ENCODE peak calls at places on chromosomes 6 and 20, in five cellular contexts. One of them, this sample, is unnamed.

GRCh38 chr20:15916623-15917022 is 656.6 kb downstream of the KIF16B start:
- DNase-seq in ovary: no peak
- DNase-seq in heart right ventricle: no peak
- DNase-seq in RWPE1: no peak
- DNase-seq in PC-3: peak
- DNase-seq in this sample: no peak

GRCh38 chr20:17859616-17860232 is 108.9 kb downstream of the SNX5 start:
- DNase-seq in ovary: no peak
- DNase-seq in heart right ventricle: peak
- DNase-seq in RWPE1: no peak
- DNase-seq in PC-3: no peak
- DNase-seq in this sample: no peak

GRCh38 chr20:13995086-13995665 is at the start of gene MACROD2:
- DNase-seq in ovary: peak
- DNase-seq in heart right ventricle: peak
- DNase-seq in RWPE1: peak
- DNase-seq in PC-3: peak
- DNase-seq in this sample: peak

GRCh38 chr6:154457046-154457713 is 53.3 kb downstream of the CNKSR3 start:
- DNase-seq in ovary: no peak
- DNase-seq in heart right ventricle: no peak
- DNase-seq in RWPE1: peak
- DNase-seq in PC-3: no peak
- DNase-seq in this sample: peak

GRCh38 chr6:159693894-159694545 is 979 bp upstream of the SOD2 start:
- DNase-seq in ovary: peak
- DNase-seq in heart right ventricle: peak
- DNase-seq in RWPE1: peak
- DNase-seq in PC-3: peak
- DNase-seq in this sample: peak

GRCh38 chr6:161272600-161273355 is 1.1 kb downstream of the AGPAT4 start:
- DNase-seq in ovary: peak
- DNase-seq in heart right ventricle: peak
- DNase-seq in RWPE1: peak
- DNase-seq in PC-3: no peak
- DNase-seq in this sample: peak

GRCh38 chr6:42075159-42075838 is 25.0 kb downstream of the TAF8 start:
- DNase-seq in ovary: peak
- DNase-seq in heart right ventricle: peak
- DNase-seq in RWPE1: peak
- DNase-seq in PC-3: peak
- DNase-seq in this sample: peak

GRCh38 chr6:4446982-4447381 is 311.6 kb upstream of the ECI2 start:
- DNase-seq in ovary: no peak
- DNase-seq in heart right ventricle: no peak
- DNase-seq in RWPE1: no peak
- DNase-seq in PC-3: peak
- DNase-seq in this sample: peak

GRCh38 chr20:37803476-37804307 is 99.2 kb upstream of the VSTM2L start:
- DNase-seq in ovary: no peak
- DNase-seq in heart right ventricle: no peak
- DNase-seq in RWPE1: no peak
- DNase-seq in PC-3: no peak
- DNase-seq in this sample: no peak

GRCh38 chr20:2386516-2387179 is 5.9 kb downstream of the TGM6 start:
- DNase-seq in ovary: no peak
- DNase-seq in heart right ventricle: no peak
- DNase-seq in RWPE1: peak
- DNase-seq in PC-3: no peak
- DNase-seq in this sample: peak

GRCh38 chr6:149433405-149433804 is 33.3 kb downstream of the SUMO4 start:
- DNase-seq in ovary: no peak
- DNase-seq in heart right ventricle: no peak
- DNase-seq in RWPE1: no peak
- DNase-seq in PC-3: no peak
- DNase-seq in this sample: no peak

GRCh38 chr20:44678247-44678646 is 26.7 kb upstream of the ADA start:
- DNase-seq in ovary: no peak
- DNase-seq in heart right ventricle: no peak
- DNase-seq in RWPE1: peak
- DNase-seq in PC-3: no peak
- DNase-seq in this sample: no peak

GRCh38 chr6:117540670-117541069 is 58.2 kb downstream of the DCBLD1 start:
- DNase-seq in ovary: no peak
- DNase-seq in heart right ventricle: no peak
- DNase-seq in RWPE1: peak
- DNase-seq in PC-3: peak
- DNase-seq in this sample: no peak

GRCh38 chr20:47854687-47855212 is 69.5 kb upstream of the SULF2 start:
- DNase-seq in ovary: no peak
- DNase-seq in heart right ventricle: no peak
- DNase-seq in RWPE1: peak
- DNase-seq in PC-3: peak
- DNase-seq in this sample: peak

GRCh38 chr6:33343953-33344611 is 26.5 kb upstream of the ZBTB22 start:
- DNase-seq in ovary: no peak
- DNase-seq in heart right ventricle: no peak
- DNase-seq in RWPE1: no peak
- DNase-seq in PC-3: no peak
- DNase-seq in this sample: no peak

GRCh38 chr20:10319855-10320254 is 101.2 kb downstream of the SNAP25 start:
- DNase-seq in ovary: no peak
- DNase-seq in heart right ventricle: no peak
- DNase-seq in RWPE1: no peak
- DNase-seq in PC-3: no peak
- DNase-seq in this sample: no peak
- H3K27ac ChIP-seq in ovary: no peak
- H3K27ac ChIP-seq in heart right ventricle: no peak
- H3K27ac ChIP-seq in RWPE1: no peak
- H3K27ac ChIP-seq in PC-3: no peak
- H3K27ac ChIP-seq in this sample: no peak

GRCh38 chr6:26087284-26088115 is at the start of gene HFE:
- DNase-seq in ovary: peak
- DNase-seq in heart right ventricle: peak
- DNase-seq in RWPE1: peak
- DNase-seq in PC-3: no peak
- DNase-seq in this sample: peak
- H3K27ac ChIP-seq in ovary: peak
- H3K27ac ChIP-seq in heart right ventricle: peak
- H3K27ac ChIP-seq in RWPE1: peak
- H3K27ac ChIP-seq in PC-3: no peak
- H3K27ac ChIP-seq in this sample: peak

DNA sequence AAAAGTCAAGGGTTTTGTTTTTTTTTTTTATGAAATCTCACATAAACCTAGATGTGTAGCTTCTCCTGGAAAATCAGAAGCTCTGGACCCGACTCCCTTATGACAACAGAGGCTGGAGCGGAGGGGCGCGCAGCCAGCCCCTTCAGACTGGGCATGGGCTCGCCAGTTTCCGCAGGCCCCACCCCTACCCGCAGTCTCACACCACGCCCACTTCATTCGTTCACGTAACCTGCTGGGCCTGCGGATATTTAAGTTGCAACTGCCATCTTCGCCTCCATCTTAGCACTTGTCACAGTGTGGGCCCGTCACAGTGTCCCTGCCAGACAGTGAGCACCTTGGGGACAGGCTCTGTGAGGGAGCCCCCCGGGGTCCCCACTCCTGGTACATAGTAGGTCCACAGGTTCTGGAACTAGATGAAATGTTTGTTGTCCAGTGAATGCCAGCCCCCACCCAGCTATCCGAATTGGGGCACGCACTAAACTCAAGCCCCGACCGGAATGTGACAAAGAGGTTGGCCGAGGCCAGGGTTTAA is 111.6 kb upstream of the PTPN1 start:
- DNase-seq in ovary: no peak
- DNase-seq in heart right ventricle: no peak
- DNase-seq in RWPE1: no peak
- DNase-seq in PC-3: no peak
- DNase-seq in this sample: no peak
- H3K27ac ChIP-seq in ovary: peak
- H3K27ac ChIP-seq in heart right ventricle: peak
- H3K27ac ChIP-seq in RWPE1: peak
- H3K27ac ChIP-seq in PC-3: no peak
- H3K27ac ChIP-seq in this sample: no peak

GRCh38 chr20:41649489-41649888 is 31.3 kb upstream of the CHD6 start:
- DNase-seq in ovary: no peak
- DNase-seq in heart right ventricle: no peak
- DNase-seq in RWPE1: no peak
- DNase-seq in PC-3: no peak
- DNase-seq in this sample: no peak
- H3K27ac ChIP-seq in ovary: no peak
- H3K27ac ChIP-seq in heart right ventricle: no peak
- H3K27ac ChIP-seq in RWPE1: no peak
- H3K27ac ChIP-seq in PC-3: no peak
- H3K27ac ChIP-seq in this sample: no peak

This sample was measured in mesenchymal stem cell.